ENCODE peak calls at places on chromosomes 1 and 21, in four cellular contexts. V is GM12878, C is A549, B is HepG2. N is an unnamed sample.

GRCh38 chr1:226679853-226680516 is 59.1 kb downstream of the ITPKB start:
- DNase-seq in C (no peak), B (no peak), V (no peak), N (peak)

GRCh38 chr1:119713039-119713537 is 1.4 kb downstream of the PHGDH start:
- DNase-seq in C (no peak), V (no peak), B (no peak), N (no peak)

GRCh38 chr1:115725600-115725999 is 42.9 kb downstream of the CASQ2 start:
- DNase-seq in C (no peak), V (no peak), B (no peak), N (no peak)

GRCh38 chr1:244053831-244054230 is 2.7 kb downstream of the ZBTB18 start:
- DNase-seq in C (no peak), V (no peak), B (no peak), N (no peak)

GRCh38 chr1:176767714-176768136 is 304.8 kb downstream of the PAPPA2 start:
- DNase-seq in C (no peak), V (no peak), B (no peak), N (no peak)

GRCh38 chr1:32142446-32143301 is 34.8 kb downstream of the KPNA6 start:
- DNase-seq in C (peak), B (peak), V (no peak), N (peak)

GRCh38 chr1:203121186-203122015 is 6.1 kb upstream of the ADORA1 start:
- DNase-seq in C (no peak), V (no peak), B (no peak), N (no peak)

GRCh38 chr1:206955476-206956312 is 9.4 kb upstream of the PIGR start:
- DNase-seq in C (no peak), B (peak), V (no peak), N (peak)

GRCh38 chr1:177227978-177228720 is 57.4 kb downstream of the BRINP2 start:
- DNase-seq in V (no peak), C (no peak), B (no peak), N (no peak)

GRCh38 chr1:184387871-184388670 is 1.2 kb downstream of the C1orf21 start:
- DNase-seq in V (no peak), C (peak), B (no peak), N (no peak)

GRCh38 chr21:18443686-18444085 is 40.1 kb upstream of the TMPRSS15 start:
- DNase-seq in B (no peak), V (no peak), C (no peak), N (no peak)

GRCh38 chr21:23963454-23963853 is 1643.8 kb downstream of the MRPL39 start:
- DNase-seq in C (no peak), V (no peak), B (no peak), N (no peak)

GRCh38 chr1:155223017-155223416 is 14.5 kb downstream of the MTX1 start:
- DNase-seq in V (no peak), B (no peak), C (no peak), N (no peak)

GRCh38 chr1:7558041-7558461 is 213.0 kb upstream of the VAMP3 start:
- DNase-seq in C (no peak), V (no peak), B (no peak), N (no peak)

GRCh38 chr1:248825136-248825535 is 579 bp downstream of the SH3BP5L start:
- DNase-seq in V (no peak), C (no peak), B (no peak), N (peak)

GRCh38 chr1:22255341-22256212 is 112.7 kb upstream of the WNT4 start:
- DNase-seq in C (peak), B (no peak), V (no peak), N (no peak)

GRCh38 chr1:202952818-202953217 is 5.3 kb downstream of the ADIPOR1 start:
- DNase-seq in V (no peak), B (no peak), C (no peak), N (no peak)

GRCh38 chr1:199083680-199084079 is 444.8 kb downstream of the PTPRC start:
- DNase-seq in B (no peak), C (no peak), V (no peak), N (no peak)

GRCh38 chr1:228397454-228397786 is 9.2 kb downstream of the TRIM11 start:
- DNase-seq in V (no peak), B (no peak), C (no peak), N (no peak)

GRCh38 chr1:160108888-160109662 is 6.5 kb upstream of the ATP1A2 start:
- DNase-seq in V (no peak), C (peak), B (peak), N (peak)

DNA sequence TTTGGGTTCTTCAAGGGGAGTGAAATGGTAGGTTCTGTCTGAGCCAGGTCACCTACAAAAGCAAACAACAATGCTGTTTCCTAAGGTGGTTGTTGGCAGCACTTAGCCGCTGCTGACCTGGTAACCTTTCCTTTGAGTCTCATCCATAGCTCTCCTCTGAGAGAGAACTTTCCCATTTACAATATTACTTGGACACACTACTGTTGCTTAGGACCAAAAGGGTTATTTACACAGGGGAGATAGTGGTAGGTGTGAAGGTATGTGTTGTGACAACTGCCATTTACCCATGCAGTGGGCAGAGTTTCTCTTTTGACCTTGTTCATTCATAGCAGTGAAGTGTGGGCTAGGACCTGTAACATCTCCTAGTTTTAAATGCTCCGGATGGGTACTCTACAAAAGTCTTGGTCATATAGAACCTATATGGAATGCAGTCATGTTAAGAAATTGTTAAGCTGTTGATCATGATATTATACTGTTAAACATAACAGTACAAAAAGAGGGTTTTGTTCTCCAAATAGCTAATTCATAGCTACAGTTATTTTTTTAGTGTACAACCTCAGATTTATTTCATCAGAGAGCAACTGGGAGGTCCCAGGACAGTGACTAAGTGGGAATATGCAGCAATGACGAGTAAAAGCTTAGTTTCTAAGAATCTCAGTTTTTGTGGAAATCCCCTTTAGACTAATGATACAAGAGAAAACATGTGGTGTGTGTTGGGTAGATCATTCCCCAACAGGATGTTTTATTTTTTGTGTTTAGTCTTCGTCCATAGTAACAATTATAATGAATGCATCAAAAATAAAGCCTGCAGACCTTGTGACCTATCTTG is 219.7 kb downstream of the NFIA start:
- DNase-seq in V (no peak), C (peak), B (peak), N (no peak)
- TF ChIP-seq POLR2AphosphoS2 in V (no peak), C (no peak), B (no peak), N (no peak)

GRCh38 chr1:110893908-110894490 is 21.1 kb downstream of the CD53 start:
- DNase-seq in B (no peak), V (no peak), C (no peak), N (no peak)
- H3K4me3 ChIP-seq in B (no peak), V (no peak), C (no peak), N (no peak)

DNA sequence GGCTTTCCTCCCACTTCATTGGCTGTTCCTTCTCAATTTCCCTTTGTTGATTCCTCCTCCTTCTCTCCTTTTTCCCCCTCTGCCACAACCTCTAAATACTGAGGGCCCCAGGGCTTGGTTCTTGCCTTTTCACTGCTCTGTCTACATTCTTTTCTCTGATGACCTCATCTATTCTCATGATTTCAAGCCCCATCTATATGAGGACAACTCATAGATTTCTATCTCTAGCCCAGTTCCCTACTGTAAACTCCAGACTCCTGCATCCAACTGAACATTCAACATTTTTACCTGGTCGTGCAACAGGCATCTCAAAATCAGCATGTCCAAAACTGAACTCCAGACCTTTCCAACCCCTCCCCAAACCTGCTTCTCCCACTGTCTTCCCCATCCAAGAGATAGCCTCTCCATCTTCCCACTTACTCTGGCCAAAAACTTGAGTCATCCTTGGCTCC is 11.5 kb upstream of the SLC9A1 start:
- DNase-seq in C (no peak), B (no peak), V (no peak), N (no peak)
- TF ChIP-seq POLR2AphosphoS2 in C (no peak), B (no peak), V (no peak), N (no peak)

GRCh38 chr21:34129039-34129891 is 55.9 kb downstream of the MRPS6 start:
- DNase-seq in V (no peak), C (no peak), B (no peak), N (peak)
- H3K4me3 ChIP-seq in V (no peak), C (no peak), B (no peak), N (no peak)

GRCh38 chr1:58749646-58750045 is 34.2 kb downstream of the JUN start:
- DNase-seq in C (no peak), B (no peak), V (no peak), N (no peak)
- TF ChIP-seq POLR2AphosphoS2 in C (no peak), B (no peak), V (no peak), N (no peak)

DNA sequence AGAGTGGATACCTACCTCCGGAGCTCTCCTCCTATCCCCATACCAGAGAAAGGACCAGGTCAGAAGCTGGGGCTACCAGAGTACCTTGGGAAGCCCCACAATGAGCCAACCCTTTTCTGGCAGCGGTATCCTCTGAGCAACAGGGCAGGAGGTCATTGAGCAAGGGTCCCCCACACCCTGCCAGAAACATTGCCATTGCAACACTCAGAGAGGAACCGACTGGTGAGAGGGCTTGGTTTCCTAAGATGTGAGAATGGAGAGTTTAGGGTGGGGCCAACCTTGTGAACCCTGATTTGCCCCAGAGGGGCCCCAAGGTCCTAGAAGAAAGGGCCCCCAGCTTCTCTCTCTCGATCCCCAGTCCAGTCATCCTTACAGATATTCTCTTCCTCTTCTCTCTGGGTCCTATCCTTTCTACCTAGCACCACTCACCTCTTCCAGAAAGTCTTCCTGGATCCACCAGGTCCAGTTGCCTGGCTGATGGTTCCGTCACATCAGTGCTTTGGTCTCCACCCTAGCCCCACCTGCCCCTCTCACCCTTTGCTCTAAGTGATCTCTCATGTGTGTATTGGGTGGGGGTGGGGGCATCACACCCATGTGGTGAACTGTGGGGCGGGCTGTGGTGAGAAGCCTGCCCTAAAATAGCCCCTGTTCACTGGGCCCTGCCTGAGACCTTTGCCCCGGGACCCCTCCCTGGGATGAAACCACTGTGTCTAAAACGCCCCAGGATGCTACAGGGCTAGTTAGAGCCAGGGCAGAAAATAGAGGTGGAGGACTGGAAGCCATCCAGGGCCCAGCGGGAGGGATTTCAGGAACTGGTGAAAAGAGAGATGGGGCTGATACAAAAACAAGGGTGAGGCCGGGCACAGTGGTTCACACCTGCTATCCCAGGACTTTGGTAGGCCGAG is 8.7 kb downstream of the FGR start:
- DNase-seq in C (no peak), V (peak), B (no peak), N (no peak)
- H3K4me3 ChIP-seq in C (no peak), V (peak), B (no peak), N (no peak)

DNA sequence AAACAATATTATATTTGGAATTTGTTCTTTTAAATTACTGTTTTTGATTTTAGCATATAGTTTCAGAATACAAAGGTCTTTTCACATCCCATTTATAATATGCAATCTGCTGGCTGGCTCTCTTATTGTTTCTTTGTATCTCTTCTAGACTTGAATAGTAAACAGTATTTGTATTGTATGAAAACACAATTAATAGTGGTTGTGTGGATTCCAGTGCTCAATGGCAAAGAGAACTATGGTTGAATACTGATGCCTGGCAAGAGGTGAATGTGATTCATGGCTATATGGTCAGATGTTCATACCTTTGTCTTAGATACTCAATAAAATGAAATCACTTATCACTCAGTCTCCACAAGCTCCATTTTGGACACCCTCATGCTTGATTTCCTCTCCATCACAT is 37.2 kb downstream of the OR6Y1 start:
- DNase-seq in V (no peak), B (no peak), C (no peak), N (no peak)
- TF ChIP-seq POLR2AphosphoS2 in V (no peak), B (no peak), C (no peak), N (no peak)

DNA sequence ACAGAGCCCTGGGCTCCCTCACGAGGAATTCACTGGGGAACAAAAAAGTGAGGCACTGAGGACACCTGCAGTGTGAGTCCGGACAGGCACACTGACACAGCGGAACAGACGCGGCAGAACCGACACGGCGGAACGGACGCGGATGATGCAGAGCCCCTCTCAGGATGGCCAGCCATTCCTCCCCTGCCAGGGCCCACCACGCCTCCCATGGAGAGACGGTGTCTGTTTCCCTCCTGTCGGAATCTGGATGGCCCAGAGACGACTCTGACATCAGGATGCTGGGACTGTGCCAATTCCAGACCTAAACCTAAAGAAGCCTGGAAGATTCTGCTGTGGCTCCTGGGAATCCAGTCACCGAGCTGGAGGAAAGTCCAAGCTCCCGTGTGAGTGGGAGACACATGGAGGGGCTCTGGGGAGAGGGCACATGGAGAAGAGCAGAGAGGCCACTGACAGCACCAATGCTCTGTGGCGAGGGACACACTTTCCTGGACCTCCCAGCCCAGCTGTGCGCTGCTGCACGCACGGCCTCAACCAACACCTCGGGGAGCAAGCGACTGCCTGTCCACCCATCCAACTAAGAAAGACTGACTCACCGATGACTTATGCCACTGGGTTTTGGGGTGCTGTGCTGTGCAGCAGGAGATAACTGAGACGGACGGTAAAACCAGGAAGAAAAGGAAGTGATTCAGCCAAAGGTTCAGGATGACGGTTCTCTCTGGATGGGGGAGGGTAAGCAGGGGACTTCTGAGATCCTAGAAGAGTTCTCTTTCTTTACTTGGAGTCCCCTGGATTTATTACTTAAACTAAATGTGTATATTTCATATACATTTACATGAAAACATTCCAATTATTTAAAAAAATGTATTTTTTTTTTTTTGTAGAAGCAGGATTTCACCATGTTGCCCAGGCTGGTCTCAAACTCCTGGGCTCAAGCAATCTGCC is 23.3 kb downstream of the ZBTB17 start:
- DNase-seq in B (no peak), C (peak), V (no peak), N (peak)
- H3K4me3 ChIP-seq in B (no peak), C (no peak), V (no peak), N (peak)